ENCODE peak calls at places on chromosomes 1 and 21, in six cellular contexts. One of them, this sample, is unnamed.

GRCh38 chr1:39545531-39545930 is 31.1 kb downstream of the PABPC4 start:
- DNase-seq in HFFc6: no peak
- DNase-seq in LoVo: no peak
- DNase-seq in A172: no peak
- DNase-seq in right cardiac atrium: no peak
- DNase-seq in GM04504: no peak
- DNase-seq in this sample: no peak

GRCh38 chr1:194241215-194241614 is 1054.8 kb upstream of the B3GALT2 start:
- DNase-seq in HFFc6: no peak
- DNase-seq in LoVo: no peak
- DNase-seq in A172: no peak
- DNase-seq in right cardiac atrium: no peak
- DNase-seq in GM04504: no peak
- DNase-seq in this sample: no peak

GRCh38 chr1:44235794-44236193 is 22.5 kb downstream of the DMAP1 start:
- DNase-seq in HFFc6: no peak
- DNase-seq in LoVo: no peak
- DNase-seq in A172: no peak
- DNase-seq in right cardiac atrium: no peak
- DNase-seq in GM04504: no peak
- DNase-seq in this sample: no peak

GRCh38 chr1:55700359-55701130 is 485.4 kb upstream of the USP24 start:
- DNase-seq in HFFc6: peak
- DNase-seq in LoVo: no peak
- DNase-seq in A172: no peak
- DNase-seq in right cardiac atrium: no peak
- DNase-seq in GM04504: peak
- DNase-seq in this sample: no peak

GRCh38 chr1:201573923-201574322 is 35.0 kb downstream of the NAV1 start:
- DNase-seq in HFFc6: no peak
- DNase-seq in LoVo: no peak
- DNase-seq in A172: no peak
- DNase-seq in right cardiac atrium: no peak
- DNase-seq in GM04504: no peak
- DNase-seq in this sample: no peak

GRCh38 chr1:33055210-33055991 is 18.7 kb upstream of the AK2 start:
- DNase-seq in HFFc6: peak
- DNase-seq in LoVo: peak
- DNase-seq in A172: peak
- DNase-seq in right cardiac atrium: peak
- DNase-seq in GM04504: peak
- DNase-seq in this sample: peak

GRCh38 chr1:26598890-26599289 is 69.3 kb downstream of the RPS6KA1 start:
- DNase-seq in HFFc6: no peak
- DNase-seq in LoVo: no peak
- DNase-seq in A172: no peak
- DNase-seq in right cardiac atrium: no peak
- DNase-seq in GM04504: no peak
- DNase-seq in this sample: no peak

GRCh38 chr1:157520386-157520935 is 31.9 kb downstream of the FCRL5 start:
- DNase-seq in HFFc6: no peak
- DNase-seq in LoVo: no peak
- DNase-seq in A172: no peak
- DNase-seq in right cardiac atrium: no peak
- DNase-seq in GM04504: no peak
- DNase-seq in this sample: no peak

GRCh38 chr1:19395678-19396192 is 83.6 kb downstream of the SLC66A1 start:
- DNase-seq in HFFc6: peak
- DNase-seq in LoVo: no peak
- DNase-seq in A172: peak
- DNase-seq in right cardiac atrium: no peak
- DNase-seq in GM04504: peak
- DNase-seq in this sample: no peak

GRCh38 chr1:208524920-208525319 is 280.7 kb upstream of the PLXNA2 start:
- DNase-seq in HFFc6: no peak
- DNase-seq in LoVo: no peak
- DNase-seq in A172: no peak
- DNase-seq in right cardiac atrium: no peak
- DNase-seq in GM04504: no peak
- DNase-seq in this sample: no peak

GRCh38 chr1:212460376-212460775 is 27.7 kb downstream of the NENF start:
- DNase-seq in HFFc6: no peak
- DNase-seq in LoVo: no peak
- DNase-seq in A172: no peak
- DNase-seq in right cardiac atrium: no peak
- DNase-seq in GM04504: no peak
- DNase-seq in this sample: no peak

GRCh38 chr1:42931911-42932422 is 26.7 kb downstream of the SLC2A1 start:
- DNase-seq in HFFc6: no peak
- DNase-seq in LoVo: no peak
- DNase-seq in A172: peak
- DNase-seq in right cardiac atrium: peak
- DNase-seq in GM04504: no peak
- DNase-seq in this sample: peak

GRCh38 chr1:183103141-183103540 is 79.9 kb downstream of the LAMC1 start:
- DNase-seq in HFFc6: no peak
- DNase-seq in LoVo: no peak
- DNase-seq in A172: no peak
- DNase-seq in right cardiac atrium: no peak
- DNase-seq in GM04504: no peak
- DNase-seq in this sample: no peak

GRCh38 chr21:41767606-41768370 is 936 bp upstream of the RIPK4 start:
- DNase-seq in HFFc6: peak
- DNase-seq in LoVo: peak
- DNase-seq in A172: peak
- DNase-seq in right cardiac atrium: no peak
- DNase-seq in GM04504: no peak
- DNase-seq in this sample: peak

GRCh38 chr1:7584157-7584556 is 186.9 kb upstream of the VAMP3 start:
- DNase-seq in HFFc6: no peak
- DNase-seq in LoVo: no peak
- DNase-seq in A172: no peak
- DNase-seq in right cardiac atrium: peak
- DNase-seq in GM04504: no peak
- DNase-seq in this sample: peak

GRCh38 chr1:71350805-71351204 is 270.0 kb upstream of the ZRANB2 start:
- DNase-seq in HFFc6: no peak
- DNase-seq in LoVo: no peak
- DNase-seq in A172: no peak
- DNase-seq in right cardiac atrium: no peak
- DNase-seq in GM04504: no peak
- DNase-seq in this sample: no peak

GRCh38 chr1:207389728-207390464 is 64.2 kb upstream of the CR2 start:
- DNase-seq in HFFc6: peak
- DNase-seq in LoVo: peak
- DNase-seq in A172: peak
- DNase-seq in right cardiac atrium: no peak
- DNase-seq in GM04504: no peak
- DNase-seq in this sample: no peak

GRCh38 chr1:185533596-185533995 is 200.6 kb upstream of the HMCN1 start:
- DNase-seq in HFFc6: no peak
- DNase-seq in LoVo: no peak
- DNase-seq in A172: no peak
- DNase-seq in right cardiac atrium: no peak
- DNase-seq in GM04504: no peak
- DNase-seq in this sample: no peak

GRCh38 chr1:179984942-179985341 is 30.3 kb downstream of the CEP350 start:
- DNase-seq in HFFc6: no peak
- DNase-seq in LoVo: no peak
- DNase-seq in A172: no peak
- DNase-seq in right cardiac atrium: no peak
- DNase-seq in GM04504: no peak
- DNase-seq in this sample: no peak

GRCh38 chr1:116428600-116428999 is 55.6 kb downstream of the ATP1A1 start:
- DNase-seq in HFFc6: no peak
- DNase-seq in LoVo: no peak
- DNase-seq in A172: no peak
- DNase-seq in right cardiac atrium: no peak
- DNase-seq in GM04504: no peak
- DNase-seq in this sample: no peak

GRCh38 chr1:151739590-151740355 is 18.5 kb downstream of the RIIAD1 start:
- DNase-seq in HFFc6: no peak
- DNase-seq in LoVo: peak
- DNase-seq in A172: no peak
- DNase-seq in right cardiac atrium: no peak
- DNase-seq in GM04504: no peak
- DNase-seq in this sample: no peak